ENCODE peak calls at places on chromosome 14, in eight cellular contexts. E, D, T, N, C, U, Y and J are unnamed samples.

GRCh38 chr14:22892488-22892887 is 9.5 kb downstream of the REM2 start:
- DNase-seq in E (no peak), D (no peak), T (no peak), N (no peak), C (no peak), U (no peak), Y (no peak), J (no peak)

GRCh38 chr14:92033912-92034687 is 5.8 kb downstream of the TRIP11 start:
- DNase-seq in E (no peak), D (no peak), T (no peak), N (no peak), C (no peak), U (no peak), Y (no peak), J (no peak)

GRCh38 chr14:53929871-53930685 is 26.5 kb downstream of the BMP4 start:
- DNase-seq in E (no peak), D (no peak), T (no peak), N (peak), C (no peak), U (peak), Y (peak), J (no peak)

GRCh38 chr14:80172380-80173055 is 38.8 kb downstream of the DIO2 start:
- DNase-seq in E (no peak), D (no peak), T (no peak), N (no peak), C (no peak), U (no peak), Y (no peak), J (peak)

GRCh38 chr14:62743569-62743968 is 301.7 kb downstream of the KCNH5 start:
- DNase-seq in E (no peak), D (no peak), T (no peak), N (no peak), C (no peak), U (no peak), Y (no peak), J (no peak)

GRCh38 chr14:31263485-31264133 is 56.0 kb upstream of the HECTD1 start:
- DNase-seq in E (peak), D (no peak), T (peak), N (peak), C (peak), U (peak), Y (no peak), J (peak)

GRCh38 chr14:58747181-58747580 is 109.4 kb downstream of the DACT1 start:
- DNase-seq in E (peak), D (no peak), T (peak), N (peak), C (peak), U (no peak), Y (no peak), J (peak)

GRCh38 chr14:59511916-59512530 is 27.7 kb downstream of the JKAMP start:
- DNase-seq in E (no peak), D (no peak), T (no peak), N (no peak), C (no peak), U (peak), Y (peak), J (no peak)

GRCh38 chr14:60349663-60350365 is 100.8 kb downstream of the PPM1A start:
- DNase-seq in E (peak), D (no peak), T (peak), N (peak), C (peak), U (peak), Y (peak), J (peak)

GRCh38 chr14:34439090-34439489 is 22.9 kb downstream of the SPTSSA start:
- DNase-seq in E (no peak), D (no peak), T (no peak), N (no peak), C (no peak), U (no peak), Y (no peak), J (no peak)

GRCh38 chr14:88868558-88869159 is 44.2 kb downstream of the TTC8 start:
- DNase-seq in E (peak), D (no peak), T (peak), N (peak), C (peak), U (peak), Y (no peak), J (peak)

GRCh38 chr14:24368215-24368561 is 204 bp downstream of the NFATC4 start:
- DNase-seq in E (no peak), D (no peak), T (no peak), N (no peak), C (no peak), U (no peak), Y (no peak), J (no peak)

GRCh38 chr14:57495409-57495808 is 1.8 kb upstream of the CCDC198 start:
- DNase-seq in E (no peak), D (no peak), T (no peak), N (no peak), C (no peak), U (peak), Y (no peak), J (no peak)

GRCh38 chr14:71399057-71399487 is 491.8 kb downstream of the PCNX1 start:
- DNase-seq in E (no peak), D (no peak), T (no peak), N (no peak), C (no peak), U (no peak), Y (peak), J (no peak)

GRCh38 chr14:72939630-72940029 is 13.4 kb downstream of the DCAF4 start:
- DNase-seq in E (no peak), D (no peak), T (no peak), N (no peak), C (no peak), U (no peak), Y (no peak), J (no peak)

GRCh38 chr14:28776482-28777266 is 10.1 kb downstream of the FOXG1 start:
- DNase-seq in E (no peak), D (no peak), T (no peak), N (no peak), C (no peak), U (no peak), Y (no peak), J (no peak)

GRCh38 chr14:89672636-89673279 is 255.7 kb upstream of the FOXN3 start:
- DNase-seq in E (no peak), D (no peak), T (no peak), N (no peak), C (peak), U (no peak), Y (no peak), J (no peak)

GRCh38 chr14:72775923-72776554 is 117.9 kb downstream of the DPF3 start:
- DNase-seq in E (no peak), D (no peak), T (no peak), N (no peak), C (no peak), U (no peak), Y (no peak), J (no peak)

GRCh38 chr14:88551936-88552565 is 2.8 kb downstream of the PTPN21 start:
- DNase-seq in E (peak), D (peak), T (peak), N (peak), C (peak), U (no peak), Y (no peak), J (no peak)

GRCh38 chr14:59897757-59898383 is 22.1 kb upstream of the LRRC9 start:
- DNase-seq in E (peak), D (peak), T (no peak), N (no peak), C (peak), U (peak), Y (no peak), J (peak)

GRCh38 chr14:23117371-23118020 is 1.6 kb downstream of the CEBPE start:
- DNase-seq in E (no peak), D (peak), T (no peak), N (no peak), C (no peak), U (no peak), Y (no peak), J (no peak)

GRCh38 chr14:55433880-55434804 is 6.3 kb downstream of the TBPL2 start:
- DNase-seq in E (no peak), D (no peak), T (no peak), N (no peak), C (no peak), U (no peak), Y (no peak), J (no peak)

GRCh38 chr14:88505621-88506020 is 49.2 kb downstream of the PTPN21 start:
- DNase-seq in E (no peak), D (no peak), T (no peak), N (no peak), C (no peak), U (no peak), Y (no peak), J (no peak)

GRCh38 chr14:63995285-63995684 is 142.5 kb downstream of the SYNE2 start:
- DNase-seq in E (no peak), D (no peak), T (no peak), N (no peak), C (no peak), U (no peak), Y (no peak), J (no peak)

GRCh38 chr14:31420013-31420318 is 384 bp downstream of the HEATR5A start:
- DNase-seq in E (no peak), D (peak), T (no peak), N (no peak), C (no peak), U (peak), Y (peak), J (no peak)

GRCh38 chr14:104135904-104136471 is 2.4 kb upstream of the KIF26A start:
- DNase-seq in E (no peak), D (peak), T (no peak), N (peak), C (no peak), U (no peak), Y (peak), J (no peak)

GRCh38 chr14:64970776-64971451 is 1.2 kb downstream of the RAB15 start:
- DNase-seq in E (no peak), D (peak), T (peak), N (peak), C (no peak), U (peak), Y (no peak), J (peak)

GRCh38 chr14:30519961-30520360 is 39.0 kb upstream of the G2E3 start:
- DNase-seq in E (no peak), D (no peak), T (no peak), N (no peak), C (no peak), U (no peak), Y (no peak), J (no peak)

GRCh38 chr14:65098586-65098985 is 3.7 kb downstream of the MAX start:
- DNase-seq in E (peak), D (no peak), T (peak), N (peak), C (peak), U (peak), Y (no peak), J (no peak)

GRCh38 chr14:33376510-33376909 is 437.8 kb downstream of the NPAS3 start:
- DNase-seq in E (no peak), D (no peak), T (no peak), N (no peak), C (no peak), U (no peak), Y (no peak), J (no peak)

GRCh38 chr14:77314043-77314442 is 6.6 kb downstream of the POMT2 start:
- DNase-seq in E (peak), D (no peak), T (peak), N (peak), C (peak), U (peak), Y (no peak), J (peak)

GRCh38 chr14:61470261-61470953 is 149.0 kb downstream of the PRKCH start:
- DNase-seq in E (peak), D (no peak), T (peak), N (peak), C (peak), U (peak), Y (no peak), J (peak)

GRCh38 chr14:93943052-93943451 is 15.9 kb downstream of the FAM181A start:
- DNase-seq in E (peak), D (no peak), T (no peak), N (no peak), C (no peak), U (peak), Y (no peak), J (no peak)

GRCh38 chr14:91144425-91145145 is 30.7 kb downstream of the DGLUCY start:
- DNase-seq in E (peak), D (no peak), T (peak), N (peak), C (peak), U (no peak), Y (no peak), J (no peak)

GRCh38 chr14:97975960-97976359 is 1178.8 kb downstream of the VRK1 start:
- DNase-seq in E (no peak), D (no peak), T (no peak), N (no peak), C (no peak), U (no peak), Y (no peak), J (no peak)

GRCh38 chr14:71553779-71554178 is 378.4 kb upstream of the RGS6 start:
- DNase-seq in E (no peak), D (no peak), T (no peak), N (no peak), C (no peak), U (no peak), Y (no peak), J (no peak)

GRCh38 chr14:32193532-32193931 is 8.3 kb upstream of the RNU6-7 start:
- DNase-seq in E (no peak), D (no peak), T (no peak), N (no peak), C (no peak), U (no peak), Y (no peak), J (no peak)

GRCh38 chr14:85580536-85581165 is 50.7 kb downstream of the FLRT2 start:
- DNase-seq in E (no peak), D (no peak), T (no peak), N (peak), C (peak), U (no peak), Y (no peak), J (no peak)